ENCODE peak calls at places on chromosomes 3 and 15, in seven cellular contexts. D is stomach; J is fibroblast of mammary gland; S is progenitor cell of endocrine pancreas; Y is naive thymus-derived CD4-positive, alpha-beta T cell; Q is fibroblast of lung; G is activated naive CD4-positive, alpha-beta T cell treated with Interleukin-2 at 50 U/mL for 16 hours. H is an unnamed sample.

GRCh38 chr15:65054333-65055200 is 9.4 kb downstream of the SLC51B start:
- DNase-seq in D (peak), S (peak), G (peak), Q (peak), J (peak), Y (peak), H (no peak)

GRCh38 chr3:25665646-25666136 is 984 bp upstream of the TOP2B start:
- DNase-seq in Q (no peak), D (no peak), Y (peak), J (no peak), S (no peak), G (no peak), H (no peak)

GRCh38 chr3:123344175-123344908 is 104.5 kb downstream of the ADCY5 start:
- DNase-seq in S (no peak), J (peak), D (no peak), Y (no peak), G (no peak), Q (peak), H (no peak)

GRCh38 chr15:57060799-57061198 is 142.4 kb downstream of the TCF12 start:
- DNase-seq in S (no peak), G (no peak), Q (peak), D (no peak), J (peak), Y (no peak), H (no peak)

GRCh38 chr15:27826902-27827321 is 272.2 kb downstream of the OCA2 start:
- DNase-seq in J (peak), G (no peak), D (no peak), S (no peak), Y (no peak), Q (peak), H (no peak)

GRCh38 chr3:137509354-137510045 is 254.6 kb upstream of the SOX14 start:
- DNase-seq in D (no peak), Q (no peak), S (peak), G (no peak), Y (no peak), J (no peak), H (no peak)

GRCh38 chr3:12632523-12632922 is 31.4 kb downstream of the RAF1 start:
- DNase-seq in Q (no peak), Y (no peak), D (no peak), S (no peak), G (no peak), J (no peak), H (no peak)

GRCh38 chr3:32882603-32883025 is 64.8 kb downstream of the TRIM71 start:
- DNase-seq in Q (no peak), G (no peak), S (no peak), J (no peak), Y (peak), D (no peak), H (no peak)

GRCh38 chr3:190877925-190878324 is 15.4 kb upstream of the GMNC start:
- DNase-seq in S (no peak), Q (no peak), J (no peak), Y (no peak), D (no peak), G (no peak), H (no peak)

GRCh38 chr15:31081568-31082250 is 19.8 kb downstream of the TRPM1 start:
- DNase-seq in Y (no peak), Q (no peak), S (no peak), G (no peak), J (no peak), D (peak), H (no peak)

GRCh38 chr15:48149858-48150257 is 28.2 kb downstream of the MYEF2 start:
- DNase-seq in S (no peak), D (no peak), Q (peak), G (no peak), J (peak), Y (no peak), H (no peak)